ENCODE peak calls at places on chromosome 11, in five cellular contexts. B is BE2C, P is neural progenitor cell, S is esophagus muscularis mucosa, E is cardiac muscle cell. K is an unnamed sample. For H3K27me3, the result is how much of the 10 kb centered on the place peaks cover.

GRCh38 chr11:43532046-43532445 is 148.5 kb upstream of the HSD17B12 start:
- DNase-seq in S (no peak), P (no peak), B (no peak), E (no peak), K (no peak)

GRCh38 chr11:64629796-64630562 is 39.0 kb downstream of the SLC22A12 start:
- DNase-seq in B (peak), E (no peak), P (peak), S (no peak), K (peak)

GRCh38 chr11:37770145-37770544 is 1172.1 kb upstream of the RAG2 start:
- DNase-seq in S (no peak), E (no peak), B (no peak), P (no peak), K (no peak)

GRCh38 chr11:118896472-118896913 is 12.8 kb downstream of the CXCR5 start:
- DNase-seq in B (peak), S (no peak), E (no peak), P (no peak), K (no peak)

GRCh38 chr11:911031-911889 is 650 bp upstream of the CHID1 start:
- DNase-seq in P (peak), E (peak), S (no peak), B (peak), K (peak)

GRCh38 chr11:121829159-121829643 is 286.8 kb downstream of the BLID start:
- DNase-seq in B (no peak), E (peak), S (no peak), P (no peak), K (peak)

GRCh38 chr11:63610604-63611394 is 3.4 kb downstream of the PLAAT3 start:
- DNase-seq in B (no peak), P (peak), S (no peak), E (no peak), K (no peak)

GRCh38 chr11:6002202-6002699 is 4.5 kb downstream of the OR56A4 start:
- DNase-seq in S (no peak), B (no peak), P (no peak), E (no peak), K (no peak)

GRCh38 chr11:18791175-18792065 is at the start of gene PTPN5:
- DNase-seq in P (peak), E (peak), S (no peak), B (no peak), K (no peak)

GRCh38 chr11:93444671-93445073 is 98.5 kb downstream of the SMCO4 start:
- DNase-seq in P (peak), E (peak), S (no peak), B (no peak), K (peak)

GRCh38 chr11:27216268-27217149 is 146.5 kb downstream of the CCDC34 start:
- DNase-seq in S (no peak), E (peak), P (no peak), B (peak), K (peak)

GRCh38 chr11:95877288-95877687 is 46.6 kb downstream of the MTMR2 start:
- DNase-seq in S (no peak), E (peak), P (no peak), B (no peak), K (no peak)

GRCh38 chr11:68804786-68805185 is 36.9 kb downstream of the CPT1A start:
- DNase-seq in P (no peak), B (no peak), E (no peak), S (no peak), K (no peak)

GRCh38 chr11:27381238-27381666 is 18.2 kb upstream of the CCDC34 start:
- DNase-seq in B (no peak), P (no peak), S (no peak), E (no peak), K (no peak)

GRCh38 chr11:15493921-15494630 is 379.4 kb downstream of the INSC start:
- DNase-seq in B (no peak), E (peak), P (no peak), S (peak), K (peak)

GRCh38 chr11:75534291-75535038 is 8.7 kb upstream of the GDPD5 start:
- DNase-seq in B (no peak), S (no peak), P (no peak), E (no peak), K (no peak)

GRCh38 chr11:28176231-28176853 is 68.2 kb downstream of the METTL15 start:
- DNase-seq in P (no peak), E (no peak), B (no peak), S (no peak), K (no peak)

GRCh38 chr11:2750601-2751522 is 51.1 kb upstream of the KCNQ1OT1 start:
- DNase-seq in P (peak), B (peak), S (no peak), E (no peak), K (no peak)

GRCh38 chr11:73661035-73661628 is 14.8 kb downstream of the PLEKHB1 start:
- DNase-seq in P (peak), B (peak), S (peak), E (peak), K (peak)

GRCh38 chr11:78420796-78421209 is 3.2 kb upstream of the GAB2 start:
- DNase-seq in E (peak), B (peak), P (no peak), S (no peak), K (peak)

GRCh38 chr11:61833478-61833877 is 5.4 kb downstream of the FADS2 start:
- DNase-seq in S (no peak), B (no peak), P (no peak), E (no peak), K (no peak)

GRCh38 chr11:128299132-128299726 is 288.1 kb downstream of the ETS1 start:
- DNase-seq in B (no peak), S (no peak), E (no peak), P (no peak), K (peak)

GRCh38 chr11:100562102-100562501 is 125.0 kb upstream of the ARHGAP42 start:
- DNase-seq in P (no peak), B (no peak), E (peak), S (no peak), K (no peak)

GRCh38 chr11:61007383-61007970 is 36.0 kb downstream of the CD6 start:
- DNase-seq in E (no peak), B (no peak), S (no peak), P (peak), K (peak)

GRCh38 chr11:123429851-123430735 is at the start of gene GRAMD1B:
- DNase-seq in B (peak), P (peak), S (no peak), E (peak), K (peak)

GRCh38 chr11:116211166-116211565 is 561.6 kb downstream of the BUD13 start:
- DNase-seq in E (no peak), B (no peak), P (no peak), S (no peak), K (no peak)

GRCh38 chr11:28521075-28521474 is 412.9 kb downstream of the METTL15 start:
- DNase-seq in E (no peak), B (no peak), P (no peak), S (no peak), K (no peak)

GRCh38 chr11:79227732-79228416 is 213.0 kb downstream of the TENM4 start:
- DNase-seq in P (peak), S (no peak), E (no peak), B (no peak), K (no peak)

GRCh38 chr11:135008001-135008405 is 596.0 kb upstream of the B3GAT1 start:
- DNase-seq in S (no peak), B (no peak), P (peak), E (no peak), K (peak)

GRCh38 chr11:64268687-64269379 is 15.6 kb downstream of the BAD start:
- DNase-seq in B (peak), P (peak), E (peak), S (no peak), K (peak)

GRCh38 chr11:11988862-11989261 is 19.6 kb downstream of the DKK3 start:
- DNase-seq in S (no peak), P (no peak), B (no peak), E (no peak), K (no peak)

GRCh38 chr11:67389477-67389876 is 2.3 kb upstream of the RAD9A start:
- DNase-seq in P (peak), B (peak), S (no peak), E (no peak), K (peak)

GRCh38 chr11:103863497-103863896 is 172.9 kb upstream of the DDI1 start:
- DNase-seq in S (no peak), P (no peak), E (peak), B (no peak), K (no peak)

DNA sequence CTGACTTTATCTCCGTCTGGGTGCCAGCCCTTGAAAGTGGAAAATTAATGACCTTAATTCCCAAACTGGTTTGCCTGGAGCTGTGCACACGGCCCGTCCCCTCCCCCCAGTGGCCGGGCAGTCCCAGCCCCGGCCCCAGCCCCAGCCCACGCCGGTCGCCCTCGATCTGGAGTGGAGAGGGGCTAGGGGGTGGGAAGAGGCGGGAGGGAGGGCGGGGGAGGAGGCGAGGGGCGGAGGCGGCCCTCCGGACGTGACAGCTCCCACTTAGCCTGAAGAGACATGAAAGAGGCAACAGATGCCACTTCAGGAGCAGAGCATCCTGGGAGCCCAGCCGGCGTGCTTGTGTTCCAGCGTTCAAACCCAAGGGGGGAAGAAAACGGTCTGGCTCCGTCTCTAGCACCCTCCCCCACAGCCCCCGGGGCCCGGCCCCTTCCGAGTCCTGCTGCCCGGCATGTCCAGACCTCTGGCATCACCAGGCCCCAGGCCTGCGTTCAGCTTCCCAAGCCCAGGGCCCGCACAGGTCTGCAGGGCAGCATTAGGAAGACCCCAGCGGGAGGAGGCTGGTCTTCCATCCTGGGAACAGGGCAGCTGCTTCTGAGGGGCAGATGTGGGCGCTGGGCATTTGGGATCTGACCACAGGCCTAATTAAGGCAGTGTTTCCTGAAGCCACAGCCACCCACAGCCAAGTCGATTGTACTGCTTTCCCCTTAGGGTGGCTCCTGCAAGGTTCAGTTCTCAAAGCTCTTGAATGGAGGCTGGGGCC is 20.0 kb upstream of the LMO1 start:
- DNase-seq in P (peak), S (no peak), B (peak), E (peak), K (peak)
- H3K27me3 ChIP-seq in P (under half), S (under half), B (under half), E (under half), K (under half)

GRCh38 chr11:87122852-87123251 is 85.1 kb downstream of the TMEM135 start:
- DNase-seq in B (no peak), S (no peak), P (no peak), E (no peak), K (no peak)
- H3K27me3 ChIP-seq in B (under half), S (under half), P (under half), E (under half), K (under half)

GRCh38 chr11:126100681-126101080 is 38.0 kb upstream of the CDON start:
- DNase-seq in B (no peak), S (no peak), E (no peak), P (no peak), K (no peak)

GRCh38 chr11:126102436-126102894 is 39.8 kb upstream of the CDON start:
- DNase-seq in S (no peak), B (peak), P (no peak), E (peak), K (peak)

GRCh38 chr11:126101930-126102283 is 39.2 kb upstream of the CDON start:
- DNase-seq in P (no peak), B (no peak), E (no peak), S (no peak), K (no peak)

GRCh38 chr11:126101241-126101929 is 38.7 kb upstream of the CDON start:
- DNase-seq in B (no peak), P (peak), E (no peak), S (no peak), K (no peak)

DNA sequence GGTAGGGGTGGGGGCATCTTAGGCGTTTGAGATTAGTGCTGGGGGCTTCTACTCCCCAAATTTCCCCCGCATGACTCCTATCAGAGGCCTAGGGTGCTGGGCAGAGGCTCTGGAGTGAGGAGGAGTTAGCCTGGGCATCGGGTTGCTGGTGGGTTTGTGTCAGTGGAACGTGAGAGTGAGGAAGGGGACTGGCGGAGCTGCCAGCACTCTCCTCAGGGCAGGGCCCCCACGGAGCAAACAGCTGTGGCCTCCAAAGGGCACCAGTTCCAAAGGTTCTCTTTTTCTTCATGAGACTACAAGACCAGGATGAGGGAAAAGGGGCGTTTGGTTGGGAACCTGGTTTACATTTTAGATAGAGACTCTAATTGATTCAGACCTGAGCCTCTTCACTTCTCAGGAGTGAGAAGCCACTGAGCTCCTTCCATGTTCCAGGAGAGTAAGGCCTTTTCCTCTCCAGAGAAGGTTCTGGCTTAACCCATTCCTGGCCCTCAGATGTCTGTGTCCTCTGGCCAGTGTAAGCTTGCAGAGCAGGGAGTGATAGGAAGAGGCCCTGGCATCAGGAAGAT is 35.6 kb upstream of the CDON start:
- DNase-seq in E (no peak), B (no peak), S (no peak), P (no peak), K (no peak)
- H3K27me3 ChIP-seq in E (under half), B (under half), S (under half), P (under half), K (under half)

DNA sequence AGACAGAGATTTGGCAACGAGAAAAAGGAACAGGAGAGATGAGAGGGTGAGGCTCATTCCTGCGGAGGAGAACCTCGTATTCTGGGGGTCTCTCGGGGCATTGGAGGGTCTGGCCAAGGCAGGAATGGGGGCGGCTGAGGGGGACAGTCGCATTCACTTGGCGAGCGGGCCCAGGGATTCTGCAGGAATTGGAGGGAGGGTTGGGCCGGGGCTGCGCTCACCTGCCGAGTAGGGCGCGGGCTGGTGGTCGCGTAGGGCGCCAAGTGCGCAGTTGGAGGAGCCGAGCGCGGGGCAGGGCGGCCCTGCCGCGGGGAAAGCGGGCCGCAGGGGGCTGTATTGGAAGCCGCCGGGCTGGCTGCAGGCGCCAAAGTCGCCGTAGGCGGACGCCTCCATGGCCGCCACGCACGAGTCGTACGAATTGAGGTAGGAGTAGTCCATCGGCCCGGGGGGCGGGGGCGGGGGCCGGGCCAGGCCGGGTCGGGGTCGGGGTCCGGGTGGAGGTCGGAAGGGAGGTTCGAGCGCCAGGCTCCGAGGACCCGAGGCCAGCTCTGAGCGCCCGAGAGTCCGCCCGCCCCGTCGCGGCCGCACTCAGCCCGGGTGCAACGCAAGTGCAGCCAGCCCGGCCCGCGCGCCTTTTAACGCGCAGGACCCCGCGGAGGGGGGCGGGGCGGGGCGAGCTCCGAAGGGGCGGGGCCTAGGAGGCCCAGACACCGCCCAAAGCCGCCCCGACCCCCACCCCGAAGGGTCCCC is at the start of gene PHOX2A:
- DNase-seq in S (no peak), P (peak), E (no peak), B (peak), K (no peak)
- H3K27me3 ChIP-seq in S (under half), P (half or more), E (half or more), B (under half), K (half or more)